ENCODE peak calls at places on chromosomes 1 and 21, in eight cellular contexts. Y, V, L, Q, T, M, C and E are unnamed samples.

GRCh38 chr21:43613755-43614638 is 45.3 kb downstream of the HSF2BP start:
- DNase-seq in L (no peak), Q (no peak), M (peak; percentile 78), Y (peak; percentile 62), V (no peak), T (no peak), C (peak; percentile 82), E (no peak)

GRCh38 chr1:1602941-1603506 is 3.1 kb upstream of the FNDC10 start:
- DNase-seq in L (no peak), Q (no peak), V (no peak), C (no peak), Y (no peak), M (no peak), T (no peak), E (no peak)

GRCh38 chr1:35030338-35031102 is 1.2 kb downstream of the ZMYM6 start:
- DNase-seq in Y (no peak), M (no peak), L (no peak), C (no peak), V (no peak), T (no peak), Q (no peak), E (no peak)

GRCh38 chr1:9455487-9456237 is 83.6 kb upstream of the SLC25A33 start:
- DNase-seq in C (peak; percentile 56), T (peak; percentile 66), Y (peak; percentile 54), V (peak; percentile 80), M (peak; percentile 76), L (peak; percentile 78), Q (peak; percentile 51), E (peak; percentile 75)

GRCh38 chr21:35352066-35352770 is 303.1 kb upstream of the RUNX1 start:
- DNase-seq in Y (peak; percentile 95), C (peak; percentile 71), T (no peak), Q (no peak), L (no peak), V (no peak), M (peak; percentile 73), E (no peak)

GRCh38 chr1:22662318-22662717 is 9.3 kb downstream of the C1QB start:
- DNase-seq in Q (no peak), T (no peak), L (no peak), M (no peak), Y (no peak), C (no peak), V (no peak), E (no peak)

GRCh38 chr21:27033467-27033866 is 66.6 kb upstream of the ADAMTS5 start:
- DNase-seq in L (no peak), T (no peak), M (no peak), Q (no peak), C (no peak), Y (no peak), V (no peak), E (no peak)

GRCh38 chr21:17726047-17726446 is 93.1 kb downstream of the C21orf91 start:
- DNase-seq in Q (no peak), V (no peak), T (no peak), Y (no peak), C (peak; percentile 7), L (no peak), M (no peak), E (no peak)

GRCh38 chr1:227805606-227806197 is 9.8 kb upstream of the PRSS38 start:
- DNase-seq in L (no peak), V (no peak), C (peak; percentile 93), Y (peak; percentile 99), M (peak; percentile 49), Q (no peak), T (no peak), E (no peak)

GRCh38 chr1:170593173-170593572 is 61.2 kb downstream of the GORAB start:
- DNase-seq in V (no peak), T (no peak), M (no peak), Q (no peak), C (no peak), Y (no peak), L (no peak), E (no peak)

GRCh38 chr1:112706505-112707216 is at the start of gene RHOC:
- DNase-seq in Q (peak; percentile 32), L (peak; percentile 62), M (peak; percentile 52), C (peak; percentile 56), T (peak; percentile 61), V (peak; percentile 74), Y (peak; percentile 29), E (peak; percentile 59)

GRCh38 chr1:10438677-10439163 is 8.5 kb downstream of the CENPS start:
- DNase-seq in V (no peak), M (no peak), C (peak; percentile 32), T (no peak), Y (no peak), Q (no peak), L (no peak), E (no peak)

GRCh38 chr1:23168079-23168461 is 586 bp downstream of the LUZP1 start:
- DNase-seq in T (peak; percentile 38), V (peak; percentile 28), Q (peak; percentile 21), M (no peak), Y (no peak), L (peak; percentile 35), C (no peak), E (peak; percentile 53)

GRCh38 chr1:197738927-197739326 is 36.4 kb downstream of the DENND1B start:
- DNase-seq in Y (no peak), V (no peak), T (no peak), M (no peak), C (no peak), Q (no peak), L (no peak), E (no peak)

GRCh38 chr1:153538315-153538821 is 2.4 kb downstream of the S100A5 start:
- DNase-seq in V (no peak), T (no peak), Y (peak; percentile 26), Q (no peak), L (no peak), M (no peak), C (peak; percentile 43), E (no peak)

GRCh38 chr21:33229776-33230517 is at the start of gene IFNAR2:
- DNase-seq in L (peak; percentile 84), M (peak; percentile 70), C (peak; percentile 39), Q (peak; percentile 70), T (peak; percentile 78), Y (peak; percentile 55), V (peak; percentile 68), E (peak; percentile 79)

GRCh38 chr1:158992787-158993312 is 16.9 kb upstream of the IFI16 start:
- DNase-seq in L (no peak), M (no peak), Q (no peak), Y (no peak), C (no peak), V (no peak), T (no peak), E (no peak)

GRCh38 chr21:44379991-44380865 is 26.8 kb downstream of the TRPM2 start:
- DNase-seq in C (no peak), T (no peak), V (no peak), L (no peak), M (no peak), Y (no peak), Q (no peak), E (no peak)

GRCh38 chr1:70487910-70488665 is 77.0 kb downstream of the CTH start:
- DNase-seq in M (peak; percentile 59), Y (peak; percentile 31), L (no peak), T (peak; percentile 22), Q (no peak), C (peak; percentile 34), V (no peak), E (peak; percentile 17)

GRCh38 chr1:225998560-225999226 is 450 bp downstream of the SDE2 start:
- DNase-seq in M (peak; percentile 26), L (no peak), V (no peak), C (peak; percentile 57), T (no peak), Q (no peak), Y (peak; percentile 63), E (no peak)

GRCh38 chr1:54135436-54136120 is 17.2 kb downstream of the CDCP2 start:
- DNase-seq in Y (peak; percentile 82), T (no peak), V (no peak), C (peak; percentile 61), L (no peak), Q (no peak), M (no peak), E (no peak)

GRCh38 chr21:38951095-38951745 is 145.5 kb downstream of the ETS2 start:
- DNase-seq in L (no peak), T (no peak), C (no peak), Q (no peak), M (no peak), Y (no peak), V (no peak), E (no peak)

GRCh38 chr1:157915859-157916258 is 74.3 kb upstream of the CD5L start:
- DNase-seq in Y (no peak), V (no peak), C (no peak), Q (no peak), T (no peak), M (no peak), L (no peak), E (no peak)

GRCh38 chr1:117928881-117929339 is 511 bp downstream of the GDAP2 start:
- DNase-seq in L (no peak), M (peak; percentile 64), T (peak; percentile 56), V (no peak), Q (peak; percentile 4), C (peak; percentile 63), Y (peak; percentile 61), E (peak; percentile 39)

GRCh38 chr1:47710075-47711071 is 272.5 kb downstream of the FOXD2 start:
- DNase-seq in L (peak; percentile 84), T (peak; percentile 69), Y (peak; percentile 20), Q (peak; percentile 67), M (peak; percentile 62), V (peak; percentile 13), C (peak; percentile 37), E (peak; percentile 80)

GRCh38 chr1:114314098-114314497 is 160.4 kb upstream of the SYT6 start:
- DNase-seq in Y (peak; percentile 82), L (no peak), C (peak; percentile 55), T (no peak), Q (no peak), V (no peak), M (peak; percentile 38), E (no peak)

GRCh38 chr1:66350001-66350547 is 183.9 kb upstream of the SGIP1 start:
- DNase-seq in C (peak; percentile 34), Q (no peak), V (no peak), Y (peak; percentile 46), M (peak; percentile 46), T (peak; percentile 55), L (peak; percentile 59), E (peak; percentile 66)

GRCh38 chr1:10431065-10431730 is 965 bp downstream of the CENPS start:
- DNase-seq in Q (no peak), V (no peak), C (no peak), Y (peak; percentile 45), L (peak; percentile 27), T (no peak), M (peak; percentile 38), E (peak; percentile 32)

GRCh38 chr1:36161656-36162531 is 5.9 kb downstream of the MAP7D1 start:
- DNase-seq in T (peak; percentile 58), V (no peak), Q (no peak), L (peak; percentile 37), M (no peak), Y (peak; percentile 64), C (no peak), E (peak; percentile 60)

GRCh38 chr1:91828583-91829281 is 57.2 kb downstream of the TGFBR3 start:
- DNase-seq in L (no peak), Y (no peak), C (no peak), M (no peak), Q (no peak), T (no peak), V (no peak), E (no peak)